ENCODE peak calls at places on chromosomes 5 and 9, in eight cellular contexts. O is prostate gland; W is adipocyte; Q is AG08396; E is stimulated activated CD4-positive, alpha-beta T cell treated with anti-CD3 and anti-CD28 coated beads, Interleukin-2, amount 100 ng/mL, for 48 hours; V is NCI-H1436; B is amniotic stem cell; M is T47D. R is an unnamed sample.
A peak's percentile ranks its signal among the peaks of the same experiment; 100 is the strongest.

GRCh38 chr5:181235689-181236366 is 7.9 kb downstream of the RACK1 start:
- DNase-seq in O (no peak), W (no peak), Q (no peak), E (no peak), V (no peak), B (no peak), M (no peak), R (no peak)

GRCh38 chr5:109852371-109853160 is 162.8 kb downstream of the MAN2A1 start:
- DNase-seq in O (no peak), W (no peak), Q (peak; percentile 21), E (no peak), V (no peak), B (no peak), M (no peak), R (peak; percentile 11)

GRCh38 chr5:57575839-57576238 is 93.2 kb upstream of the ACTBL2 start:
- DNase-seq in O (no peak), W (no peak), Q (no peak), E (no peak), V (peak; percentile 12), B (no peak), M (peak; percentile 23), R (no peak)

GRCh38 chr5:37014321-37014720 is 137.8 kb downstream of the NIPBL start:
- DNase-seq in O (no peak), W (no peak), Q (no peak), E (no peak), V (no peak), B (no peak), M (no peak), R (no peak)

GRCh38 chr5:138272681-138273080 is 1.7 kb downstream of the GFRA3 start:
- DNase-seq in O (no peak), W (no peak), Q (no peak), E (no peak), V (no peak), B (no peak), M (no peak), R (no peak)

GRCh38 chr5:9895305-9895650 is 265.1 kb upstream of the TAS2R1 start:
- DNase-seq in O (no peak), W (no peak), Q (no peak), E (no peak), V (no peak), B (no peak), M (no peak), R (no peak)

GRCh38 chr5:150642567-150642927 is 2.1 kb downstream of the SYNPO start:
- DNase-seq in O (peak; percentile 55), W (peak; percentile 90), Q (peak; percentile 86), E (no peak), V (no peak), B (peak; percentile 69), M (peak; percentile 78), R (peak; percentile 91)

GRCh38 chr5:141567513-141568117 is 51.2 kb downstream of the DIAPH1 start:
- DNase-seq in O (no peak), W (peak; percentile 59), Q (peak; percentile 10), E (no peak), V (peak; percentile 13), B (no peak), M (peak; percentile 21), R (peak; percentile 38)

GRCh38 chr5:134568761-134569725 is 43.6 kb downstream of the JADE2 start:
- DNase-seq in O (peak; percentile 52), W (no peak), Q (peak; percentile 53), E (no peak), V (no peak), B (no peak), M (peak; percentile 16), R (no peak)

GRCh38 chr9:129487658-129488483 is 133.0 kb downstream of the C9orf50 start:
- DNase-seq in O (no peak), W (peak; percentile 73), Q (peak; percentile 46), E (peak; percentile 39), V (peak; percentile 45), B (no peak), M (peak; percentile 54), R (peak; percentile 45)

GRCh38 chr9:127214421-127215265 is 49.9 kb upstream of the GARNL3 start:
- DNase-seq in O (peak; percentile 71), W (peak; percentile 76), Q (peak; percentile 59), E (peak; percentile 53), V (peak; percentile 49), B (peak; percentile 37), M (peak; percentile 77), R (peak; percentile 65)

GRCh38 chr5:3364941-3365340 is 230.7 kb upstream of the IRX1 start:
- DNase-seq in O (no peak), W (no peak), Q (no peak), E (no peak), V (no peak), B (no peak), M (no peak), R (no peak)

GRCh38 chr5:170315154-170315553 is 17.6 kb upstream of the LCP2 start:
- DNase-seq in O (peak; percentile 22), W (no peak), Q (no peak), E (no peak), V (no peak), B (no peak), M (no peak), R (no peak)

GRCh38 chr5:157915638-157916037 is 56.7 kb upstream of the CLINT1 start:
- DNase-seq in O (peak; percentile 56), W (no peak), Q (no peak), E (no peak), V (no peak), B (no peak), M (no peak), R (no peak)

GRCh38 chr5:79859588-79859987 is 131.5 kb downstream of the MTX3 start:
- DNase-seq in O (no peak), W (no peak), Q (no peak), E (no peak), V (no peak), B (no peak), M (no peak), R (no peak)

GRCh38 chr9:97299809-97300414 is 7.5 kb upstream of the CCDC180 start:
- DNase-seq in O (no peak), W (no peak), Q (no peak), E (no peak), V (no peak), B (no peak), M (no peak), R (no peak)

GRCh38 chr5:131394128-131394527 is 130.3 kb downstream of the CDC42SE2 start:
- DNase-seq in O (peak; percentile 53), W (peak; percentile 55), Q (no peak), E (no peak), V (no peak), B (no peak), M (no peak), R (no peak)

GRCh38 chr5:170571885-170572284 is 68.1 kb downstream of the KCNIP1 start:
- DNase-seq in O (no peak), W (no peak), Q (no peak), E (no peak), V (no peak), B (no peak), M (no peak), R (no peak)

GRCh38 chr5:10337107-10337506 is 16.4 kb upstream of the MARCHF6 start:
- DNase-seq in O (no peak), W (no peak), Q (no peak), E (no peak), V (no peak), B (no peak), M (no peak), R (no peak)

GRCh38 chr9:101312661-101313060 is 72.1 kb downstream of the BAAT start:
- DNase-seq in O (no peak), W (no peak), Q (no peak), E (no peak), V (no peak), B (no peak), M (no peak), R (no peak)

GRCh38 chr5:175279506-175279905 is 164.5 kb downstream of the DRD1 start:
- DNase-seq in O (no peak), W (no peak), Q (no peak), E (no peak), V (no peak), B (no peak), M (no peak), R (no peak)

GRCh38 chr9:87500491-87500890 is 2.8 kb downstream of the DAPK1 start:
- DNase-seq in O (no peak), W (peak; percentile 31), Q (no peak), E (no peak), V (no peak), B (no peak), M (no peak), R (no peak)

GRCh38 chr9:125626187-125626586 is 80.8 kb downstream of the MAPKAP1 start:
- DNase-seq in O (no peak), W (no peak), Q (peak; percentile 51), E (no peak), V (no peak), B (no peak), M (no peak), R (no peak)

GRCh38 chr5:181260720-181261319 is at the start of gene TRIM52:
- DNase-seq in O (peak; percentile 89), W (peak; percentile 95), Q (peak; percentile 89), E (peak; percentile 85), V (no peak), B (no peak), M (peak; percentile 88), R (peak; percentile 92)

GRCh38 chr5:172943906-172944305 is 15.3 kb upstream of the RPL26L1 start:
- DNase-seq in O (no peak), W (no peak), Q (no peak), E (no peak), V (no peak), B (no peak), M (no peak), R (no peak)